ENCODE peak calls at places on chromosomes 6 and 20, in seven cellular contexts. One of them, this sample, is unnamed.

GRCh38 chr20:18727032-18727508 is 86.5 kb upstream of the SCP2D1 start:
- DNase-seq in heart left ventricle: no peak
- DNase-seq in fibroblast of lung: no peak
- DNase-seq in A673: no peak
- DNase-seq in Peyer's patch: no peak
- DNase-seq in NT2/D1: no peak
- DNase-seq in psoas muscle: no peak
- DNase-seq in this sample: no peak

GRCh38 chr6:12344949-12345693 is 55.0 kb downstream of the EDN1 start:
- DNase-seq in heart left ventricle: no peak
- DNase-seq in fibroblast of lung: no peak
- DNase-seq in A673: no peak
- DNase-seq in Peyer's patch: no peak
- DNase-seq in NT2/D1: no peak
- DNase-seq in psoas muscle: no peak
- DNase-seq in this sample: no peak

GRCh38 chr20:45685896-45686295 is 15.9 kb upstream of the WFDC11 start:
- DNase-seq in heart left ventricle: no peak
- DNase-seq in fibroblast of lung: no peak
- DNase-seq in A673: no peak
- DNase-seq in Peyer's patch: no peak
- DNase-seq in NT2/D1: peak; percentile 46
- DNase-seq in psoas muscle: no peak
- DNase-seq in this sample: no peak

GRCh38 chr6:167925011-167925410 is 72.5 kb upstream of the KIF25 start:
- DNase-seq in heart left ventricle: no peak
- DNase-seq in fibroblast of lung: peak; percentile 37
- DNase-seq in A673: no peak
- DNase-seq in Peyer's patch: no peak
- DNase-seq in NT2/D1: no peak
- DNase-seq in psoas muscle: no peak
- DNase-seq in this sample: no peak

GRCh38 chr6:163146036-163146435 is 268.5 kb upstream of the QKI start:
- DNase-seq in heart left ventricle: no peak
- DNase-seq in fibroblast of lung: peak; percentile 64
- DNase-seq in A673: no peak
- DNase-seq in Peyer's patch: no peak
- DNase-seq in NT2/D1: no peak
- DNase-seq in psoas muscle: no peak
- DNase-seq in this sample: no peak

GRCh38 chr20:33650753-33651561 is 11.2 kb upstream of the C20orf144 start:
- DNase-seq in heart left ventricle: no peak
- DNase-seq in fibroblast of lung: no peak
- DNase-seq in A673: no peak
- DNase-seq in Peyer's patch: no peak
- DNase-seq in NT2/D1: no peak
- DNase-seq in psoas muscle: no peak
- DNase-seq in this sample: peak; percentile 25

GRCh38 chr20:51955756-51956155 is 153.4 kb upstream of the SALL4 start:
- DNase-seq in heart left ventricle: no peak
- DNase-seq in fibroblast of lung: peak; percentile 83
- DNase-seq in A673: no peak
- DNase-seq in Peyer's patch: no peak
- DNase-seq in NT2/D1: no peak
- DNase-seq in psoas muscle: no peak
- DNase-seq in this sample: no peak

GRCh38 chr6:140050232-140050995 is 676.0 kb upstream of the CITED2 start:
- DNase-seq in heart left ventricle: no peak
- DNase-seq in fibroblast of lung: peak; percentile 84
- DNase-seq in A673: peak; percentile 80
- DNase-seq in Peyer's patch: no peak
- DNase-seq in NT2/D1: no peak
- DNase-seq in psoas muscle: peak; percentile 39
- DNase-seq in this sample: no peak

GRCh38 chr6:138690975-138691594 is 82.5 kb upstream of the CCDC28A start:
- DNase-seq in heart left ventricle: no peak
- DNase-seq in fibroblast of lung: no peak
- DNase-seq in A673: no peak
- DNase-seq in Peyer's patch: no peak
- DNase-seq in NT2/D1: no peak
- DNase-seq in psoas muscle: no peak
- DNase-seq in this sample: no peak

DNA sequence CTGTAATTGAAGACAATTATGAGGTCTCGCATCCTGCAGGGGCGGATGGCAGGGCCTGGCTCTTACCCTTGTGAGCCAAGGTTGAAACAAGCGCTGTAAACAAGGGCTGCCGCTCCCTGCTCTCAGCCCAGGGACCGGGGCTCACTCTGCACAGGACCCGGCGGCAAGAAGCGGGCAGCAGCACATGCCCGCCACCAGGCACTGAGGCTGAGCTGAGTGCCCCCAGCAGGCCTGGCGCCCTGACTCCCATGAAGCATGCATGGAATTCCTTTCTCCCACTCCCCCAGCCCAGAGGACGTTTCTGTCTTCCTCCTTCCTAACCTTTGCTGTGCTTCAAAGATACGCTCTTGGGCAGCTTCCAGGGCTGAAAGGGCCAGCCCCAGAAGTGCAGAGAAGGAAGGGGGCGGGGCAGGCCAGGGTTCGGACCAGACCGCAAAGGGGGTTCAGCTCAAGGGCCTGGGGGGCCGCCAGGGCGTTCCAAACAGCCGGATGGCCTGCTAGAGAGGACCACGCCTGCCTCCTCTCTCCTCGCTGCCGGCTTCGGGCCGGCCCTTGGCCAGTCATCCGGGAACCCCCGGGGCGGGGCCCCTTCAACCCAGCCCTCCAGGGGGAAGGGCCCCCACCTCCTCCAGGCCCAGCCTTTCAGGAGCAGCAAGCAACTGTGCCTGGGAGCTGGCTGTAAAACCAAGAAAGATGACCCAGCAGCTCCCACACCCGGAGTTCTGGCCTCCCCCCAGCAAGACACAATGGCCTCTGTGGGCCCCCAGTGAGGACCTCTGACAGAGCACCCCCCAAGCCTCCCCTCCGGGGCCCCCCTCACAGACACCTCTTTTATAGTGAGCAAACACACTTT is 109.9 kb downstream of the NOL4L start:
- DNase-seq in heart left ventricle: peak; percentile 93
- DNase-seq in fibroblast of lung: peak; percentile 96
- DNase-seq in A673: no peak
- DNase-seq in Peyer's patch: peak; percentile 37
- DNase-seq in NT2/D1: no peak
- DNase-seq in psoas muscle: peak; percentile 91
- DNase-seq in this sample: peak; percentile 91
- H3K4me1 ChIP-seq in heart left ventricle: peaks cover 70% of the 10 kb centered on the region
- H3K4me1 ChIP-seq in fibroblast of lung: peaks cover 24% of the 10 kb centered on the region
- H3K4me1 ChIP-seq in A673: peaks cover 10% of the 10 kb centered on the region
- H3K4me1 ChIP-seq in Peyer's patch: peaks cover 35% of the 10 kb centered on the region
- H3K4me1 ChIP-seq in NT2/D1: peaks cover 38% of the 10 kb centered on the region
- H3K4me1 ChIP-seq in psoas muscle: peaks cover 12% of the 10 kb centered on the region
- H3K4me1 ChIP-seq in this sample: peaks cover 99% of the 10 kb centered on the region

GRCh38 chr20:59123677-59124060 is 40.0 kb upstream of the ZNF831 start:
- DNase-seq in heart left ventricle: no peak
- DNase-seq in fibroblast of lung: no peak
- DNase-seq in A673: no peak
- DNase-seq in Peyer's patch: no peak
- DNase-seq in NT2/D1: no peak
- DNase-seq in psoas muscle: no peak
- DNase-seq in this sample: no peak
- H3K4me1 ChIP-seq in heart left ventricle: no peaks in the 10 kb centered on the region
- H3K4me1 ChIP-seq in fibroblast of lung: no peaks in the 10 kb centered on the region
- H3K4me1 ChIP-seq in A673: peaks cover 24% of the 10 kb centered on the region
- H3K4me1 ChIP-seq in Peyer's patch: peaks cover 24% of the 10 kb centered on the region
- H3K4me1 ChIP-seq in NT2/D1: peaks cover 4% of the 10 kb centered on the region
- H3K4me1 ChIP-seq in psoas muscle: no peaks in the 10 kb centered on the region
- H3K4me1 ChIP-seq in this sample: peaks cover 43% of the 10 kb centered on the region

GRCh38 chr6:166486536-166486880 is 100.0 kb downstream of the RAMACL start:
- DNase-seq in heart left ventricle: no peak
- DNase-seq in fibroblast of lung: no peak
- DNase-seq in A673: no peak
- DNase-seq in Peyer's patch: no peak
- DNase-seq in NT2/D1: no peak
- DNase-seq in psoas muscle: no peak
- DNase-seq in this sample: peak; percentile 77

GRCh38 chr6:166484863-166485262 is 101.6 kb downstream of the RAMACL start:
- DNase-seq in heart left ventricle: no peak
- DNase-seq in fibroblast of lung: no peak
- DNase-seq in A673: no peak
- DNase-seq in Peyer's patch: no peak
- DNase-seq in NT2/D1: no peak
- DNase-seq in psoas muscle: peak; percentile 14
- DNase-seq in this sample: peak; percentile 71

GRCh38 chr6:166485651-166486535 is 100.6 kb downstream of the RAMACL start:
- DNase-seq in heart left ventricle: no peak
- DNase-seq in fibroblast of lung: no peak
- DNase-seq in A673: no peak
- DNase-seq in Peyer's patch: no peak
- DNase-seq in NT2/D1: no peak
- DNase-seq in psoas muscle: peak; percentile 20
- DNase-seq in this sample: peak; percentile 70

GRCh38 chr6:166483026-166483425 is 100.3 kb upstream of the MPC1 start:
- DNase-seq in heart left ventricle: no peak
- DNase-seq in fibroblast of lung: no peak
- DNase-seq in A673: no peak
- DNase-seq in Peyer's patch: no peak
- DNase-seq in NT2/D1: no peak
- DNase-seq in psoas muscle: peak; percentile 19
- DNase-seq in this sample: peak; percentile 52

DNA sequence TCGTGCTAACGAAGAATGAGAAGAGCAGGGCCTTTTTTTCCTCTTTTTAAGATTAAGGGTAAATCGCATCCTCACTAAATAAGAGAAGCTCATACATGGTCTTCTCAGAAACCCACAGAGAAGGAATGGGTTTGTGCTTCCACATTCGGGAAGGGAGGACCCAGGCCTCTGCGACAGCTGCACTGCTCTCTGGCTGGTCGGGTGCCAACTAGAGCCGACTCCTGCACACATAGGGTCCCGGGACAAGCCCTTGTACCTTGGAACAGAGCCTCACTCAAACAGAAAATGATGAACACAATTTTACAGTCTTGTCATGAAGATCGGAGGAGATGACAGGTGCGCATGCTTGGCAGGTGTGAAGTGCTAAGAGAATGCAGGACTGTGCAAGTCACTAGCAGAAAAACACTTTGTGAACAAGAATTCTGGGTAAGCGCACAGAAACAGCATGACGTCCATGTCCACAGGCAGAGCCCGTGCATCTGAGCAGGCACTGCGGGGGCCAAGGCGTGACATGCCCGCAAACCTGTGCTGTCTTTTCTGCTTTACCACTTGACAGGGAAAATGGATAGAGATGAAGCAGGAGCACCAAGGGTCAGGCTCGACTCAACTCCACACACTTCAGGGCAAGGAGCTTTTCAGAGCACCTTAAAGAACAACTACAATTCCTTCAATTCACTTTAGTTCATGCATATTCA is 101.0 kb upstream of the MPC1 start:
- DNase-seq in heart left ventricle: no peak
- DNase-seq in fibroblast of lung: no peak
- DNase-seq in A673: no peak
- DNase-seq in Peyer's patch: no peak
- DNase-seq in NT2/D1: no peak
- DNase-seq in psoas muscle: peak; percentile 27
- DNase-seq in this sample: peak; percentile 45
- H3K4me1 ChIP-seq in heart left ventricle: peaks cover 12% of the 10 kb centered on the region
- H3K4me1 ChIP-seq in fibroblast of lung: no peaks in the 10 kb centered on the region
- H3K4me1 ChIP-seq in A673: peaks cover 15% of the 10 kb centered on the region
- H3K4me1 ChIP-seq in Peyer's patch: peaks cover 4% of the 10 kb centered on the region
- H3K4me1 ChIP-seq in NT2/D1: peaks cover 2% of the 10 kb centered on the region
- H3K4me1 ChIP-seq in psoas muscle: no peaks in the 10 kb centered on the region
- H3K4me1 ChIP-seq in this sample: peaks cover 18% of the 10 kb centered on the region

DNA sequence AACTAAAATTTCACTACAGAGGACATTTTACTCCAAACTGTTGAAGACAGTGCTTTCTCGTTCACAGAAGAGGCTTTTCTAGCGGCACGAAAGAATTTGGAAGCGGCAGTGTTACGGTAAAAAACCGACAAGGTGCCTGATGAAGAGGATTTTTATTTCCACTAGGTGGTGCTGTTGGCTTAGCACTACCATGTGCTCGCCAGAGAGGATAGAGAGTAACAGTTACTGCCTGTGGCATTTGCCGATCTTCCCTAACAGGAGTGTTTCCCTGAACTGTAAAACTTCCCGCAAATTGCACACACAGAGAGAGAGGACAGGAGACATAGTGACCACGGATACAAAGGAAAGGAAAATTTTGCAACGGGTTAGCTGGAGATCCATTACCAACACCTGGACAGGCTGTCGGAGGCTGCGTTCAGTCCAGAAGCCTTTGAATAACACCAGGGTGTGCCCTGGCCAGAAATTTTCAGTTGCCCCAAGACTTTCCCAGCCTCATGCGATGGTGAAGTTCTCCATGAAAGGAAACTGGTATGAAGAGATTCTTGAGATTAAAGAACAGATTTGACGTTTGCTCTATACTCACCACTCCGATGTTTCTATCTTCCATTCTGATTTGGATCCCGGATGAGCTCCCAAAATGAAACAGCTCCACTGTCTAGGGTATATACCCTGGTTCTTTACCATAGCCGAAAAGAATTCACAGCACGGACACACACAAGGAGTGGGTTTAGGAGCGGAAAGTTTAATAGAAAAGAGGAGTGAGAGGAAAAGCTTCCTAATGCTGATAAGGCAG is 48.1 kb downstream of the HLA-DPB1 start:
- DNase-seq in heart left ventricle: no peak
- DNase-seq in fibroblast of lung: peak; percentile 14
- DNase-seq in A673: peak; percentile 73
- DNase-seq in Peyer's patch: no peak
- DNase-seq in NT2/D1: no peak
- DNase-seq in psoas muscle: no peak
- DNase-seq in this sample: no peak
- H3K4me1 ChIP-seq in heart left ventricle: no peaks in the 10 kb centered on the region
- H3K4me1 ChIP-seq in fibroblast of lung: no peaks in the 10 kb centered on the region
- H3K4me1 ChIP-seq in A673: no peaks in the 10 kb centered on the region
- H3K4me1 ChIP-seq in Peyer's patch: no peaks in the 10 kb centered on the region
- H3K4me1 ChIP-seq in NT2/D1: no peaks in the 10 kb centered on the region
- H3K4me1 ChIP-seq in psoas muscle: no peaks in the 10 kb centered on the region
- H3K4me1 ChIP-seq in this sample: no peaks in the 10 kb centered on the region

GRCh38 chr6:88612631-88613030 is 350.8 kb downstream of the RNGTT start:
- DNase-seq in heart left ventricle: no peak
- DNase-seq in fibroblast of lung: no peak
- DNase-seq in A673: no peak
- DNase-seq in Peyer's patch: no peak
- DNase-seq in NT2/D1: no peak
- DNase-seq in psoas muscle: no peak
- DNase-seq in this sample: no peak
- H3K4me1 ChIP-seq in heart left ventricle: no peaks in the 10 kb centered on the region
- H3K4me1 ChIP-seq in fibroblast of lung: no peaks in the 10 kb centered on the region
- H3K4me1 ChIP-seq in A673: no peaks in the 10 kb centered on the region
- H3K4me1 ChIP-seq in Peyer's patch: no peaks in the 10 kb centered on the region
- H3K4me1 ChIP-seq in NT2/D1: no peaks in the 10 kb centered on the region
- H3K4me1 ChIP-seq in psoas muscle: no peaks in the 10 kb centered on the region
- H3K4me1 ChIP-seq in this sample: no peaks in the 10 kb centered on the region